ENCODE peak calls at places on chromosomes 4 and X, in seven cellular contexts. J is cardiac muscle cell, Q is nephron progenitor cell, L is brain microvascular endothelial cell, U is colonic mucosa, K is tibial nerve, T is choroid plexus epithelial cell. C is an unnamed sample.

GRCh38 chrX:7059214-7059838 is 88.2 kb upstream of the STS start:
- DNase-seq in J (no peak), Q (no peak), L (no peak), U (no peak), K (no peak), T (no peak), C (no peak)

GRCh38 chr4:9971711-9972110 is 49.6 kb downstream of the SLC2A9 start:
- DNase-seq in J (no peak), Q (no peak), L (no peak), U (no peak), K (no peak), T (no peak), C (no peak)

GRCh38 chr4:127162741-127163140 is 470.0 kb upstream of the INTU start:
- DNase-seq in J (no peak), Q (no peak), L (peak), U (no peak), K (no peak), T (peak), C (no peak)

GRCh38 chr4:26206339-26206738 is 114.5 kb upstream of the RBPJ start:
- DNase-seq in J (no peak), Q (no peak), L (peak), U (no peak), K (peak), T (peak), C (no peak)

GRCh38 chr4:37976991-37977470 is 16.8 kb downstream of the PTTG2 start:
- DNase-seq in J (peak), Q (peak), L (no peak), U (peak), K (peak), T (peak), C (peak)

GRCh38 chrX:70901465-70901864 is 7.0 kb downstream of the TEX11 start:
- DNase-seq in J (no peak), Q (no peak), L (no peak), U (no peak), K (no peak), T (no peak), C (no peak)

GRCh38 chrX:14936561-14936960 is 63.3 kb downstream of the MOSPD2 start:
- DNase-seq in J (no peak), Q (no peak), L (peak), U (no peak), K (no peak), T (peak), C (no peak)

GRCh38 chr4:74742191-74742590 is 52.1 kb downstream of the BTC start:
- DNase-seq in J (no peak), Q (no peak), L (no peak), U (no peak), K (no peak), T (no peak), C (no peak)

GRCh38 chr4:111869339-111869738 is 275.9 kb upstream of the FAM241A start:
- DNase-seq in J (no peak), Q (no peak), L (no peak), U (no peak), K (no peak), T (no peak), C (no peak)

GRCh38 chrX:9148626-9149385 is 114.9 kb upstream of the FAM9B start:
- DNase-seq in J (peak), Q (no peak), L (peak), U (no peak), K (no peak), T (peak), C (no peak)

GRCh38 chrX:45295587-45295986 is 94.9 kb upstream of the DIPK2B start:
- DNase-seq in J (peak), Q (peak), L (peak), U (peak), K (no peak), T (peak), C (no peak)

GRCh38 chr4:52312722-52313121 is 261.6 kb downstream of the SPATA18 start:
- DNase-seq in J (no peak), Q (peak), L (no peak), U (no peak), K (no peak), T (no peak), C (no peak)

GRCh38 chr4:75916091-75916661 is 13.9 kb upstream of the PPEF2 start:
- DNase-seq in J (peak), Q (peak), L (peak), U (peak), K (no peak), T (peak), C (no peak)

GRCh38 chr4:48189731-48190130 is 55.7 kb upstream of the TXK start:
- DNase-seq in J (no peak), Q (no peak), L (no peak), U (no peak), K (no peak), T (no peak), C (no peak)

GRCh38 chr4:17142232-17142711 is 243.8 kb upstream of the LDB2 start:
- DNase-seq in J (no peak), Q (no peak), L (peak), U (no peak), K (no peak), T (peak), C (no peak)

GRCh38 chr4:8599091-8599460 is 6.5 kb downstream of the CPZ start:
- DNase-seq in J (no peak), Q (no peak), L (no peak), U (no peak), K (no peak), T (no peak), C (no peak)

GRCh38 chr4:78379040-78379439 is 172.5 kb upstream of the ANXA3 start:
- DNase-seq in J (no peak), Q (no peak), L (no peak), U (no peak), K (no peak), T (no peak), C (no peak)

GRCh38 chrX:75522565-75523411 is at the start of gene ZDHHC15:
- DNase-seq in J (peak), Q (peak), L (peak), U (peak), K (peak), T (peak), C (no peak)

GRCh38 chr4:112908511-112908910 is 140.9 kb upstream of the ANK2 start:
- DNase-seq in J (no peak), Q (no peak), L (no peak), U (no peak), K (no peak), T (no peak), C (no peak)

GRCh38 chr4:35614120-35614519 is 630.2 kb downstream of the ARAP2 start:
- DNase-seq in J (no peak), Q (no peak), L (no peak), U (no peak), K (no peak), T (no peak), C (no peak)

GRCh38 chr4:141501931-141502330 is 134.5 kb upstream of the IL15 start:
- DNase-seq in J (no peak), Q (no peak), L (peak), U (no peak), K (no peak), T (peak), C (no peak)

GRCh38 chr4:181728567-181728966 is 514.6 kb upstream of the TENM3 start:
- DNase-seq in J (no peak), Q (no peak), L (no peak), U (no peak), K (no peak), T (peak), C (no peak)

GRCh38 chr4:164384416-164384815 is 369.5 kb upstream of the SMIM31 start:
- DNase-seq in J (no peak), Q (no peak), L (no peak), U (no peak), K (no peak), T (no peak), C (no peak)

GRCh38 chrX:153726286-153727107 is 1.8 kb downstream of the ABCD1 start:
- DNase-seq in J (peak), Q (peak), L (no peak), U (peak), K (peak), T (peak), C (no peak)

GRCh38 chr4:10288830-10289533 is 168.2 kb downstream of the ZNF518B start:
- DNase-seq in J (no peak), Q (no peak), L (no peak), U (no peak), K (no peak), T (no peak), C (no peak)

GRCh38 chr4:17578482-17578891 is 1.5 kb downstream of the LAP3 start:
- DNase-seq in J (no peak), Q (no peak), L (no peak), U (no peak), K (no peak), T (peak), C (no peak)

GRCh38 chr4:43690121-43690520 is 758.5 kb downstream of the KCTD8 start:
- DNase-seq in J (no peak), Q (no peak), L (no peak), U (no peak), K (no peak), T (no peak), C (no peak)

GRCh38 chrX:38313190-38313589 is 14.1 kb downstream of the RPGR start:
- DNase-seq in J (no peak), Q (no peak), L (peak), U (no peak), K (no peak), T (peak), C (no peak)

GRCh38 chr4:2937146-2937857 is 25.9 kb downstream of the NOP14 start:
- DNase-seq in J (no peak), Q (no peak), L (peak), U (no peak), K (no peak), T (peak), C (peak)

GRCh38 chr4:8189551-8190466 is 9.3 kb upstream of the SH3TC1 start:
- DNase-seq in J (no peak), Q (no peak), L (no peak), U (no peak), K (no peak), T (no peak), C (no peak)

GRCh38 chrX:21398424-21398823 is 24.2 kb downstream of the CNKSR2 start:
- DNase-seq in J (no peak), Q (no peak), L (no peak), U (no peak), K (no peak), T (no peak), C (no peak)

GRCh38 chrX:130887392-130887791 is 15.6 kb downstream of the ENOX2 start:
- DNase-seq in J (peak), Q (peak), L (no peak), U (no peak), K (no peak), T (no peak), C (no peak)

GRCh38 chrX:135345328-135345645 is 36.0 kb downstream of the ETDC start:
- DNase-seq in J (no peak), Q (peak), L (peak), U (peak), K (peak), T (peak), C (no peak)

GRCh38 chr4:11805837-11806236 is 377.1 kb upstream of the HS3ST1 start:
- DNase-seq in J (peak), Q (no peak), L (peak), U (no peak), K (no peak), T (peak), C (no peak)

GRCh38 chrX:3527166-3527565 is 180.7 kb upstream of the MXRA5 start:
- DNase-seq in J (no peak), Q (no peak), L (no peak), U (no peak), K (no peak), T (no peak), C (no peak)

GRCh38 chr4:113476800-113477199 is 284.7 kb downstream of the CAMK2D start:
- DNase-seq in J (no peak), Q (no peak), L (no peak), U (no peak), K (no peak), T (no peak), C (no peak)

GRCh38 chrX:129493643-129494042 is 29.6 kb downstream of the SMARCA1 start:
- DNase-seq in J (no peak), Q (no peak), L (no peak), U (no peak), K (no peak), T (peak), C (no peak)

GRCh38 chrX:119693032-119693995 is at the start of gene SEPTIN6:
- DNase-seq in J (peak), Q (peak), L (peak), U (peak), K (peak), T (peak), C (no peak)

GRCh38 chrX:119690921-119691716 is 1.8 kb downstream of the SEPTIN6 start:
- DNase-seq in J (no peak), Q (peak), L (peak), U (no peak), K (no peak), T (no peak), C (no peak)

GRCh38 chrX:119694601-119695534 is 1.9 kb upstream of the SEPTIN6 start:
- DNase-seq in J (no peak), Q (no peak), L (no peak), U (no peak), K (no peak), T (no peak), C (no peak)

GRCh38 chrX:119693996-119694451 is 1.1 kb upstream of the SEPTIN6 start:
- DNase-seq in J (peak), Q (peak), L (no peak), U (no peak), K (no peak), T (no peak), C (no peak)

DNA sequence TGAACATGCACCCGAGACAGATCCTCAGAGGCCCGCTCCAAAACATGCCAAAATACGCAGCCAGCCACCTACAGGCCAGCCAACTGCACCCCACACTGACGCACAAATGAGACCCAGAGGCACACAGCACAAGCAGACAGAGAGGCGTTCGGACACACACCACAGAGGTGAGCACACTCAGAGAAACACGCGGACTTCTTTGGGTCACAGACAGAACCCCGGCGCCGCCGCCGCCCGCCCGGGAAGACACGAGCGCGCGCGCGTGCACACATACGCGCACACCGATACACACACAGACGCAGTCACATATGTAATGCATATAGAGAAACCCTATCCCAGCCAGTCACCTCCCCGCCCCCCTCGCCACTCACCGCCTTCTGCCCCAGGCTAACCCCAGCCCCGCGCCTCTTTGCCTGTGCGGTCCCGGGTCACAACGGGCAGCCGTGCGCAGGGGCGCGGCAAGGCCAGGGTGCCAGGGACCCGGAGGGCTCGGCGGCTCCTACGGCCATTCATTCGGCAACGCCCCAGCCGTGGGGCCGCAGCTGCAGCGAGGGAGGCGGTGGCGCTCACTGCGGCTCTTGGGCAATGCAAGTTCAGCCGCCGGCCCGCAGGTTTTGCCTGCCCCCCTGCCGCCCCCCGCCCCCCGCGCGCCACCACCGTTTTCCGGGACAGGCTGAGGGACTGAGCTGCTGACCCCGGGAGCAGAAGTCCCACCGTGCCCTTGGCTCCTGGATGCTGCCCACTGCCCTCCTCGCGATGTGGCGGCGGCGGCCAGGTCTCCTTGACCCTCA is 532 bp downstream of the SEPTIN6 start:
- DNase-seq in J (peak), Q (peak), L (peak), U (peak), K (no peak), T (peak), C (no peak)
- TF ChIP-seq CTCF in J (no peak), Q (no peak), L (peak), U (no peak), K (no peak), T (peak), C (no peak)

GRCh38 chr4:13521047-13521446 is 23.3 kb downstream of the NKX3-2 start:
- DNase-seq in J (no peak), Q (no peak), L (no peak), U (no peak), K (no peak), T (no peak), C (no peak)
- TF ChIP-seq CTCF in J (no peak), Q (no peak), L (no peak), U (no peak), K (no peak), T (no peak), C (no peak)

DNA sequence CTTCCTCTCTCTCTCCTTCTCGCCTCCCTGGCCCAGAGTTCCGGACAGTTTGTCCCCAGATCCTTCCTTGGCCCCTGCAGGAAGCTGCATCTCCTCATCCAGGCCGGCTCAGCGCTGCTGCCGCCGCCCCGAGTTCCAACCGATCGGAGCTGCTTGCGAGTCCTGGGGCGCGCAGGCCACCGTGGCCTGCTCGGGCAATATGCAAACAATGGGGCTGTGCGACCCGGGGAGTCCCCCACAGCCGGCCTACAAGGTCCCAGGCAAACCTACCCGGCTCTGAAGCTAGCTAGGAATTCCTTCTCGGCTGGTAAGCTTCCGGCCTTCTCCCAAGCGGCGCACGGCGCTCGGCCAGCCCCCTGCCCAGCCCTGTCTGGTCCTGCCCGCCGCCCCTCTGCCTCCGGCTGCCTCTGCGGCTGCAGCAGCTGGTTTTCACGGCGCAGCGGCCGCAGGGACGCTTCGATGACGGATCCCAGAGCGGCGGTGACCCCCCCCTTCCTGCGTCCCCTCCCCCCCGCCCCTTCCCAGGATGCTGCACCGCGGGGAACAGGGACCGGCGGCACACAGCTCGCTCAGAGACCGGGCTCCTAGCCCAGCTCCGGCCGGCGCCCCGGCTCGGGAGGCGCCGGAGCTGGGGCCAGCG is 59.4 kb downstream of the TSC22D3 start:
- DNase-seq in J (peak), Q (peak), L (no peak), U (no peak), K (no peak), T (peak), C (no peak)
- TF ChIP-seq CTCF in J (no peak), Q (no peak), L (no peak), U (no peak), K (no peak), T (no peak), C (no peak)

DNA sequence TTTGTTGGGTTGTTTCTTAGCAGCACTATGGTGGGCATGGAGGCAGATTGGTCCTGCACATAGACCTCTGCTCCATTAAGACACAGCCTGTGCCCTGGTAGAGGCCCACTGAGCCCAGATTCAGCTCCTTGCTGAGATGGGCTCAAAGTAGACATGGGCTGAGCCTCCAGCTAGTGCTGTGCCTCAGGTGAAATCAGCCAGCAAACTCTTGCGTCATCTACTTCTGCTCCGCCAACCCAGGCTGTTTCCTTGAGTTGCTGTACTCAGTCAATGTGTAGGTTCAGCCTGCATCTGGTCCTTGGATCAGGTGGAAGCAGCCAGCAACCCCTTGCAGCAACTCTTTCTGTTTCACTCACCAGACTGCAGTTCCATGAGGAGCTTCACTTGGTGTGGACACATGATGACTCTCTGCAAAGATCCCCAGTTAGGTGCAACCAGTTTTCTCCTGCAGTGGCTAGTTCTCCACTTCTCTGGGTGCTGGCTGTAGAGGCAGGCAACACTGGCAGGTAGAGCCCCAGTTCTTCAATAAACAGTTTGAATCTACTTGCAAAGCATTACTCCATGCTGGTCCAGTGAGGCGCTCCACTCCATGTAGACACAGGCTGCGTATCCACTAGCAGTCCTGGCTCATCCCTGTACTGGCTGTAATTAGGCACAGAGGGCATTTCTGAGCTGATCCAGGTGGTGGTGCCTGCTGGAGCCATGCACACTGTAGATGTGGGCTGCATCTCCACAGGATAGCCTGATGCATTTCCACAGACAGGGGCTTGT is 199.0 kb upstream of the MAMLD1 start:
- DNase-seq in J (no peak), Q (no peak), L (no peak), U (no peak), K (no peak), T (no peak), C (no peak)
- TF ChIP-seq CTCF in J (no peak), Q (no peak), L (no peak), U (no peak), K (no peak), T (no peak), C (no peak)